ENCODE peak calls at places on chromosomes 12 and 14, in six cellular contexts. One of them, this sample, is unnamed.
A peak's percentile ranks its signal among the peaks of the same experiment; 100 is the strongest.

GRCh38 chr12:6494968-6495367 is 1.1 kb downstream of the NCAPD2 start:
- DNase-seq in NCI-H2171: no peak
- DNase-seq in progenitor cell of endocrine pancreas: no peak
- DNase-seq in Right ventricle myocardium superior: no peak
- DNase-seq in M059J: peak; percentile 10
- DNase-seq in NCI-H524: no peak
- DNase-seq in this sample: no peak

GRCh38 chr12:481422-481821 is 21.7 kb downstream of the B4GALNT3 start:
- DNase-seq in M059J: no peak
- DNase-seq in Right ventricle myocardium superior: peak; percentile 82
- DNase-seq in NCI-H524: no peak
- DNase-seq in progenitor cell of endocrine pancreas: no peak
- DNase-seq in NCI-H2171: no peak
- DNase-seq in this sample: no peak

GRCh38 chr12:43099691-43100163 is 452.3 kb downstream of the ADAMTS20 start:
- DNase-seq in progenitor cell of endocrine pancreas: no peak
- DNase-seq in M059J: peak; percentile 65
- DNase-seq in NCI-H524: no peak
- DNase-seq in Right ventricle myocardium superior: no peak
- DNase-seq in NCI-H2171: peak; percentile 15
- DNase-seq in this sample: no peak

GRCh38 chr12:12839886-12840285 is 26.7 kb downstream of the DDX47 start:
- DNase-seq in Right ventricle myocardium superior: peak; percentile 67
- DNase-seq in progenitor cell of endocrine pancreas: no peak
- DNase-seq in NCI-H2171: no peak
- DNase-seq in M059J: peak; percentile 99
- DNase-seq in NCI-H524: no peak
- DNase-seq in this sample: no peak

GRCh38 chr12:104669057-104669770 is 212.5 kb downstream of the CHST11 start:
- DNase-seq in Right ventricle myocardium superior: peak; percentile 82
- DNase-seq in NCI-H524: peak; percentile 45
- DNase-seq in M059J: no peak
- DNase-seq in progenitor cell of endocrine pancreas: peak; percentile 15
- DNase-seq in NCI-H2171: peak; percentile 70
- DNase-seq in this sample: no peak

GRCh38 chr14:62269204-62269603 is 507.0 kb downstream of the SNAPC1 start:
- DNase-seq in Right ventricle myocardium superior: no peak
- DNase-seq in M059J: peak; percentile 34
- DNase-seq in NCI-H2171: no peak
- DNase-seq in NCI-H524: no peak
- DNase-seq in progenitor cell of endocrine pancreas: no peak
- DNase-seq in this sample: no peak

GRCh38 chr14:93007225-93007997 is 84.5 kb downstream of the CHGA start:
- DNase-seq in M059J: peak; percentile 75
- DNase-seq in NCI-H524: no peak
- DNase-seq in NCI-H2171: no peak
- DNase-seq in Right ventricle myocardium superior: peak; percentile 66
- DNase-seq in progenitor cell of endocrine pancreas: no peak
- DNase-seq in this sample: no peak

GRCh38 chr12:47218191-47218654 is 138.5 kb upstream of the AMIGO2 start:
- DNase-seq in NCI-H524: no peak
- DNase-seq in NCI-H2171: no peak
- DNase-seq in Right ventricle myocardium superior: no peak
- DNase-seq in progenitor cell of endocrine pancreas: no peak
- DNase-seq in M059J: peak; percentile 46
- DNase-seq in this sample: no peak

GRCh38 chr12:108731866-108732461 is 646 bp upstream of the CORO1C start:
- DNase-seq in NCI-H524: peak; percentile 96
- DNase-seq in NCI-H2171: peak; percentile 97
- DNase-seq in M059J: peak; percentile 95
- DNase-seq in Right ventricle myocardium superior: peak; percentile 100
- DNase-seq in progenitor cell of endocrine pancreas: peak; percentile 99
- DNase-seq in this sample: peak; percentile 88

GRCh38 chr12:32124637-32125036 is 18.0 kb downstream of the BICD1 start:
- DNase-seq in M059J: peak; percentile 19
- DNase-seq in Right ventricle myocardium superior: no peak
- DNase-seq in progenitor cell of endocrine pancreas: no peak
- DNase-seq in NCI-H2171: no peak
- DNase-seq in NCI-H524: peak; percentile 50
- DNase-seq in this sample: no peak

GRCh38 chr12:8697476-8698131 is at the start of gene RIMKLB:
- DNase-seq in NCI-H2171: peak; percentile 66
- DNase-seq in M059J: peak; percentile 68
- DNase-seq in NCI-H524: peak; percentile 80
- DNase-seq in Right ventricle myocardium superior: peak; percentile 91
- DNase-seq in progenitor cell of endocrine pancreas: peak; percentile 84
- DNase-seq in this sample: peak; percentile 40

GRCh38 chr14:78232666-78233065 is 62.5 kb downstream of the NRXN3 start:
- DNase-seq in NCI-H2171: no peak
- DNase-seq in NCI-H524: peak; percentile 98
- DNase-seq in Right ventricle myocardium superior: no peak
- DNase-seq in M059J: no peak
- DNase-seq in progenitor cell of endocrine pancreas: no peak
- DNase-seq in this sample: no peak

GRCh38 chr12:94208433-94208921 is 60.1 kb downstream of the PLXNC1 start:
- DNase-seq in Right ventricle myocardium superior: no peak
- DNase-seq in M059J: no peak
- DNase-seq in NCI-H524: no peak
- DNase-seq in NCI-H2171: no peak
- DNase-seq in progenitor cell of endocrine pancreas: no peak
- DNase-seq in this sample: no peak

GRCh38 chr14:38507299-38507698 is 251.4 kb upstream of the CLEC14A start:
- DNase-seq in progenitor cell of endocrine pancreas: no peak
- DNase-seq in Right ventricle myocardium superior: no peak
- DNase-seq in M059J: no peak
- DNase-seq in NCI-H524: no peak
- DNase-seq in NCI-H2171: no peak
- DNase-seq in this sample: no peak

GRCh38 chr12:53049582-53050318 is at the start of gene TNS2:
- DNase-seq in NCI-H524: no peak
- DNase-seq in progenitor cell of endocrine pancreas: no peak
- DNase-seq in M059J: peak; percentile 73
- DNase-seq in NCI-H2171: peak; percentile 28
- DNase-seq in Right ventricle myocardium superior: peak; percentile 92
- DNase-seq in this sample: no peak

GRCh38 chr14:21213652-21214051 is 55.6 kb downstream of the HNRNPC start:
- DNase-seq in M059J: no peak
- DNase-seq in Right ventricle myocardium superior: no peak
- DNase-seq in progenitor cell of endocrine pancreas: no peak
- DNase-seq in NCI-H2171: no peak
- DNase-seq in NCI-H524: no peak
- DNase-seq in this sample: no peak

GRCh38 chr12:271165-271564 is 8.5 kb upstream of the SLC6A13 start:
- DNase-seq in progenitor cell of endocrine pancreas: no peak
- DNase-seq in NCI-H2171: no peak
- DNase-seq in NCI-H524: no peak
- DNase-seq in Right ventricle myocardium superior: no peak
- DNase-seq in M059J: no peak
- DNase-seq in this sample: no peak

GRCh38 chr12:47995976-47996375 is 8.3 kb downstream of the COL2A1 start:
- DNase-seq in progenitor cell of endocrine pancreas: no peak
- DNase-seq in NCI-H524: no peak
- DNase-seq in NCI-H2171: no peak
- DNase-seq in Right ventricle myocardium superior: no peak
- DNase-seq in M059J: peak; percentile 50
- DNase-seq in this sample: no peak

GRCh38 chr14:104113631-104114420 is 24.6 kb upstream of the KIF26A start:
- DNase-seq in NCI-H2171: no peak
- DNase-seq in Right ventricle myocardium superior: peak; percentile 20
- DNase-seq in progenitor cell of endocrine pancreas: no peak
- DNase-seq in M059J: no peak
- DNase-seq in NCI-H524: no peak
- DNase-seq in this sample: no peak

GRCh38 chr12:57816855-57817151 is 1.7 kb downstream of the AVIL start:
- DNase-seq in NCI-H524: peak; percentile 90
- DNase-seq in Right ventricle myocardium superior: peak; percentile 66
- DNase-seq in M059J: no peak
- DNase-seq in progenitor cell of endocrine pancreas: no peak
- DNase-seq in NCI-H2171: no peak
- DNase-seq in this sample: no peak

GRCh38 chr14:32226051-32226450 is 23.0 kb upstream of the RNU6-8 start:
- DNase-seq in Right ventricle myocardium superior: no peak
- DNase-seq in M059J: no peak
- DNase-seq in NCI-H2171: no peak
- DNase-seq in NCI-H524: no peak
- DNase-seq in progenitor cell of endocrine pancreas: no peak
- DNase-seq in this sample: no peak

GRCh38 chr14:103434868-103435442 is 49.7 kb downstream of the MARK3 start:
- DNase-seq in Right ventricle myocardium superior: no peak
- DNase-seq in NCI-H2171: no peak
- DNase-seq in M059J: no peak
- DNase-seq in NCI-H524: no peak
- DNase-seq in progenitor cell of endocrine pancreas: no peak
- DNase-seq in this sample: no peak